ENCODE peak calls at places on chromosome 5, in four cellular contexts. P is aorta, R is heart right ventricle, Q is endothelial cell of umbilical vein. O is an unnamed sample.
A peak's percentile ranks its signal among the peaks of the same experiment; 100 is the strongest.

GRCh38 chr5:139394654-139395566 is at the start of gene PROB1:
- DNase-seq in P (peak; percentile 86), Q (no peak), R (peak; percentile 78), O (no peak)

GRCh38 chr5:138726848-138727247 is 26.4 kb upstream of the CTNNA1 start:
- DNase-seq in P (no peak), Q (no peak), R (no peak), O (no peak)

GRCh38 chr5:87069974-87070608 is 197.6 kb upstream of the RASA1 start:
- DNase-seq in Q (peak; percentile 72), R (no peak), P (no peak), O (peak; percentile 6)

GRCh38 chr5:2569774-2570542 is 181.5 kb downstream of the IRX2 start:
- DNase-seq in Q (no peak), R (no peak), P (no peak), O (no peak)

GRCh38 chr5:125584119-125584518 is 837.7 kb upstream of the ZNF608 start:
- DNase-seq in P (no peak), Q (no peak), R (no peak), O (no peak)

GRCh38 chr5:123087173-123088030 is 1.6 kb upstream of the PRDM6 start:
- DNase-seq in Q (peak; percentile 14), R (no peak), P (no peak), O (no peak)

GRCh38 chr5:82119889-82120288 is 148.1 kb downstream of the ATG10 start:
- DNase-seq in P (no peak), Q (no peak), R (no peak), O (no peak)

GRCh38 chr5:14552017-14552416 is 29.6 kb upstream of the OTULINL start:
- DNase-seq in Q (no peak), P (no peak), R (no peak), O (no peak)

GRCh38 chr5:72015103-72015548 is 92.1 kb upstream of the MAP1B start:
- DNase-seq in R (peak; percentile 14), Q (no peak), P (no peak), O (peak; percentile 13)

GRCh38 chr5:137022043-137022442 is 477.1 kb downstream of the SPOCK1 start:
- DNase-seq in Q (no peak), P (no peak), R (peak; percentile 22), O (no peak)

GRCh38 chr5:122101636-122102285 is 23.7 kb upstream of the LOX start:
- DNase-seq in R (no peak), Q (peak; percentile 64), P (no peak), O (peak; percentile 48)

GRCh38 chr5:103475629-103476240 is 86.9 kb downstream of the NUDT12 start:
- DNase-seq in R (no peak), Q (peak; percentile 66), P (no peak), O (peak; percentile 71)

DNA sequence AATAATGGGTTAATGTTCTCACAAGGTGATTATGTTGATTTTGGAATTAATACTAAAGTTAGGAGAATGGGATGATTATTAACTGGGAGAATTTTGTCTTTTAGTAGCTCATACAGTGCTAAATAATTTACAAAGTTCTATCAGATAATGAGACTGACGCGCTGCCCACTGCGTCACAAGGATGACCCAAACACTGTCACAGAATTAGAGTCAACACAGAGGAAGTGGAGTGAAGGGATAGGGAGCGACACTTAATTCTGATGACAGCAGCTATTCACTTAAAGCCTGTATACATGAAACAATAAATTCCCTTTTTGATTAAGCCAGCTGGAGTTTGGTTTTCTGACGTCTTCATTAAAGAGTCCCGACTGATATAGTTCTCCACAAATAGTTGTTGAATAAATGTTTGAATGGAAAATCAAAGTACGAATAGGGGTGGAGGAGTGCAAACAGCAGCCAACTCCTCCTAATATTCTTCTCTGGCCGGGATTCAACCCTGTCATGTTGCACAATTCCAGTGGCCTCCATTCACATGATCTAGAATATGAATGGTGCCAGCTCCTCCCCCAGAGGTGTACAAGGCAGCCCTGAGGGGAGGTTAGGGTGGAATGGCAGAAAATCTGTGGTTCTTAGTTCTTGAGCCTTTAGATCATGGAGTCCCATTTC is 140.3 kb downstream of the PCSK1 start:
- DNase-seq in R (no peak), Q (no peak), P (no peak), O (no peak)
- H3K4me1 ChIP-seq in R (no peaks in the 10 kb centered on the region), Q (no peaks in the 10 kb centered on the region), P (peaks cover 3% of the 10 kb centered on the region), O (no peaks in the 10 kb centered on the region)

DNA sequence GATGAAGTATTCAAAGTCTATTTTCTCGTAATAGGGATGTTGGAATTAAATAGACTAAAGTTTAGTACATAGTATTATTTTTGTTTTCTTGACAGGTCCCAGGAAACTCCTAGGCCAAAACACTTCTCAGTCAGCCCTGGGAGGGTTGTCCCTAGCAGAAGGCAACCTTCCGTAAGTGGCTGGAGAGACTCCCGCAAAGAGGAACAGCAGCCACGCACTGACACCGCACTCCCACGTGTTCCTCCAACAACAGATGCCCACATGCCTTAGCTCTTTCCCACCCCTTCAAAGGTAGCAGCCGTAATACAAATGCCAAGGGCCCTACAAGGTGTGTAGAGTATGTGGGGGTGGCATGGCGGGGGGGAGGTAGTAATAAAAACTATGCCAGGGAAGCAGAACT is 28.4 kb downstream of the PCDHGC5 start:
- DNase-seq in P (no peak), Q (no peak), R (no peak), O (no peak)
- H3K4me1 ChIP-seq in P (peaks cover 2% of the 10 kb centered on the region), Q (peaks cover 35% of the 10 kb centered on the region), R (peaks cover 22% of the 10 kb centered on the region), O (no peaks in the 10 kb centered on the region)

GRCh38 chr5:177359860-177360259 is 2.1 kb downstream of the RGS14 start:
- DNase-seq in R (no peak), P (no peak), Q (no peak), O (no peak)

GRCh38 chr5:177361418-177362101 is 3.8 kb downstream of the RGS14 start:
- DNase-seq in Q (no peak), P (no peak), R (no peak), O (no peak)

GRCh38 chr5:177358333-177358939 is 712 bp downstream of the RGS14 start:
- DNase-seq in P (no peak), R (no peak), Q (no peak), O (no peak)

GRCh38 chr5:177357459-177358332 is at the start of gene RGS14:
- DNase-seq in P (no peak), Q (peak; percentile 56), R (peak; percentile 46), O (peak; percentile 62)

GRCh38 chr5:177359451-177359851 is 1.7 kb downstream of the RGS14 start:
- DNase-seq in P (no peak), Q (no peak), R (no peak), O (no peak)
- H3K4me1 ChIP-seq in P (no peaks in the 10 kb centered on the region), Q (peaks cover 19% of the 10 kb centered on the region), R (no peaks in the 10 kb centered on the region), O (peaks cover 3% of the 10 kb centered on the region)

DNA sequence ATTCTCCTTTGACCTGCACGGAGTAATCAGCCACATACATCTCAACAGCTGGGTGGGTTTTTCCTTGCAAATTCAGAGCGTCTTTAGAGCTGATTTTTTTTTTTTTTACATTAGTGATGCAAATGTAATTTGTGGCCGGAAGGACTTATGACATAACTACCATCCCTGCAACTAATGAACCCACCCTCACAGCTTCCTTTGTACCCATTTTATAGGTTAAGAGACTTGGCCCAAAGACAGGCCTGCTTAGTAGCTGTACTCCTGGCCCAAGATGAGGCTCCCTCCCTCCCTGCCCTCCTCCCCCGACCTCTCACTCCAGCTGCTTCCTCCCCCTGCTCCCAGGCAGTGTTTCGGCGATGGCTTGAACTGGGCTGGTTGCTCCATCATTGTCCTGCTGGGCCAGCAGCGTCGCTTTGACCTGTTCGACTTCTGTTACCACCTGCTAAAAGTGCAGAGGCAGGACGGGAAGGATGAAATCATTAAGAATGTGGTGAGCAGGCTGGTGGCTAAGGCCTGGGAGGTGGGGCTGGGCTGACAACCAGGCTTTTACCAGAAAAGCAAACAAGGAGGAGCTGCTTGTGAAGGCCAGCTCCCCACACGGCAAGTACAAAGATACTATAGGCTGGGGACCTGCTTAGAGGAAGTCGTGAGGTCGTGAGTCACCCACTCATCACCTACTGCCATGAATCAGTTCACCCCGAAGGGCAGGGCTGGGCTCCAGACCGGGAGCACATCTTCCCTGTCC is 69.7 kb upstream of the NIPAL4 start:
- DNase-seq in P (no peak), Q (peak; percentile 40), R (no peak), O (peak; percentile 43)
- H3K4me1 ChIP-seq in P (peaks cover 1% of the 10 kb centered on the region), Q (peaks cover 47% of the 10 kb centered on the region), R (no peaks in the 10 kb centered on the region), O (no peaks in the 10 kb centered on the region)

GRCh38 chr5:160315968-160316367 is 3.6 kb upstream of the CCNJL start:
- DNase-seq in P (no peak), Q (peak; percentile 72), R (no peak), O (peak; percentile 80)
- H3K4me1 ChIP-seq in P (no peaks in the 10 kb centered on the region), Q (peaks cover 26% of the 10 kb centered on the region), R (no peaks in the 10 kb centered on the region), O (no peaks in the 10 kb centered on the region)

GRCh38 chr5:56816546-56817081 is 1.3 kb downstream of the MAP3K1 start:
- DNase-seq in Q (peak; percentile 70), P (peak; percentile 86), R (peak; percentile 58), O (peak; percentile 70)

GRCh38 chr5:56813302-56813701 is 2.0 kb upstream of the MAP3K1 start:
- DNase-seq in P (no peak), R (no peak), Q (no peak), O (no peak)

GRCh38 chr5:56814963-56815656 is at the start of gene MAP3K1:
- DNase-seq in Q (peak; percentile 71), R (peak; percentile 84), P (peak; percentile 93), O (peak; percentile 91)

GRCh38 chr5:56815657-56816545 is 552 bp downstream of the MAP3K1 start:
- DNase-seq in P (peak; percentile 81), R (peak; percentile 34), Q (peak; percentile 51), O (peak; percentile 46)

GRCh38 chr5:56814361-56814962 is 887 bp upstream of the MAP3K1 start:
- DNase-seq in Q (peak; percentile 49), P (peak; percentile 78), R (peak; percentile 33), O (no peak)
- H3K4me1 ChIP-seq in Q (peaks cover 16% of the 10 kb centered on the region), P (no peaks in the 10 kb centered on the region), R (peaks cover 3% of the 10 kb centered on the region), O (peaks cover 2% of the 10 kb centered on the region)